ENCODE peak calls at places on chromosomes 6 and 20, in eight cellular contexts. S is endothelial cell of umbilical vein, V is IMR-90, C is testis, M is transverse colon, L is esophagus squamous epithelium, R is Peyer's patch, Y is heart left ventricle. H is an unnamed sample.

GRCh38 chr20:56111951-56112730 is 106.8 kb upstream of the CBLN4 start:
- DNase-seq in S (no peak), L (no peak), M (no peak), R (no peak), C (no peak), Y (no peak), V (no peak), H (no peak)

GRCh38 chr20:62537649-62538292 is 62.0 kb upstream of the GATA5 start:
- DNase-seq in V (no peak), C (no peak), Y (no peak), S (no peak), R (no peak), M (no peak), L (no peak), H (no peak)

GRCh38 chr20:6709865-6710595 is 57.5 kb upstream of the BMP2 start:
- DNase-seq in R (no peak), C (no peak), L (no peak), S (peak; percentile 73), Y (no peak), M (no peak), V (peak; percentile 54), H (no peak)

GRCh38 chr20:34753706-34754461 is 49.7 kb downstream of the TP53INP2 start:
- DNase-seq in Y (no peak), S (no peak), L (no peak), M (no peak), V (peak; percentile 60), R (no peak), C (no peak), H (no peak)

GRCh38 chr6:127880452-127880851 is 20.4 kb downstream of the THEMIS start:
- DNase-seq in V (no peak), M (no peak), R (no peak), C (no peak), S (no peak), Y (no peak), L (no peak), H (no peak)

GRCh38 chr20:61933481-61933950 is 132.2 kb downstream of the TAF4 start:
- DNase-seq in L (no peak), C (no peak), M (no peak), S (no peak), Y (peak; percentile 2), V (no peak), R (no peak), H (no peak)

GRCh38 chr6:124913056-124913455 is 49.2 kb upstream of the RNF217 start:
- DNase-seq in S (no peak), M (no peak), Y (no peak), R (no peak), V (no peak), L (no peak), C (no peak), H (no peak)

GRCh38 chr6:68637782-68638181 is 2.7 kb downstream of the ADGRB3 start:
- DNase-seq in Y (no peak), C (no peak), L (no peak), R (no peak), V (no peak), M (no peak), S (no peak), H (no peak)

GRCh38 chr6:9540534-9541126 is 874.2 kb downstream of the TFAP2A start:
- DNase-seq in Y (no peak), C (no peak), R (no peak), V (peak; percentile 67), S (peak; percentile 58), L (no peak), M (no peak), H (no peak)

GRCh38 chr6:16637635-16638034 is 123.6 kb downstream of the ATXN1 start:
- DNase-seq in S (no peak), V (no peak), L (no peak), R (no peak), C (no peak), M (no peak), Y (no peak), H (no peak)

GRCh38 chr6:3913077-3913957 is 64.1 kb downstream of the FAM50B start:
- DNase-seq in V (peak; percentile 99), S (peak; percentile 99), M (peak; percentile 30), Y (peak; percentile 87), R (no peak), L (no peak), C (peak; percentile 47), H (no peak)

GRCh38 chr20:13858496-13859270 is 73.9 kb downstream of the NDUFAF5 start:
- DNase-seq in L (no peak), C (no peak), S (no peak), R (no peak), Y (no peak), M (no peak), V (no peak), H (no peak)

GRCh38 chr20:13856356-13856755 is 71.5 kb downstream of the NDUFAF5 start:
- DNase-seq in R (no peak), S (no peak), M (no peak), V (no peak), Y (no peak), L (no peak), C (no peak), H (no peak)

GRCh38 chr20:13857961-13858360 is 73.1 kb downstream of the NDUFAF5 start:
- DNase-seq in L (no peak), M (no peak), C (no peak), S (no peak), Y (no peak), R (no peak), V (no peak), H (no peak)

GRCh38 chr20:13857304-13857703 is 72.5 kb downstream of the NDUFAF5 start:
- DNase-seq in L (no peak), V (no peak), M (no peak), C (no peak), R (no peak), Y (peak; percentile 88), S (no peak), H (no peak)

DNA sequence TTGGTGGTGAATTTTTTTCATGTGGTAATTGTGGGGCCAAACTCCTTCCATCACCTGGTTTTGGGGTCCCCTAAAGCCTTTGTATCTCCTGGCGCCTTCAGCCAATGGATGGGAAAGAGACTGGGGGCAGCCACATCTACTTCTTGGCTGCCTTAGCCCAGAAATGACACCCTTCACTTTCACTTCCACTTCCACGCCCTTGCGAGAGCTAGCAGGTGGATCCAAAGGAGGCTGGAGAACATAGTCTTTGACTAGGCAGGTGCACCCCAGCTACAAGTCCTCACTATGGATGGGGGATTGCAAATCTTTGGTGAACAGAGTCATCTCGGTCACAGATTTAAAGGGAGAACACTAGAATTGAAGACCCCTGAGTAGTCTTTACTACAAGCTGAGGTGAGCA is 70.8 kb downstream of the NDUFAF5 start:
- DNase-seq in C (no peak), R (no peak), L (no peak), S (no peak), Y (no peak), M (no peak), V (no peak), H (no peak)
- TF ChIP-seq POLR2A in C (no peak), R (no peak), L (no peak), S (no peak), Y (no peak), M (no peak), V (no peak), H (no peak)

GRCh38 chr6:33782561-33782960 is 6.4 kb downstream of the LEMD2 start:
- DNase-seq in S (no peak), Y (no peak), R (no peak), L (no peak), V (no peak), C (no peak), M (no peak), H (no peak)
- H3K36me3 ChIP-seq in S (peaks cover 25% of the 10 kb centered on the region), Y (peaks cover 79% of the 10 kb centered on the region), R (no peaks in the 10 kb centered on the region), L (peaks cover 65% of the 10 kb centered on the region), V (peaks cover 67% of the 10 kb centered on the region), C (no peaks in the 10 kb centered on the region), M (peaks cover 40% of the 10 kb centered on the region), H (peaks cover 74% of the 10 kb centered on the region)

DNA sequence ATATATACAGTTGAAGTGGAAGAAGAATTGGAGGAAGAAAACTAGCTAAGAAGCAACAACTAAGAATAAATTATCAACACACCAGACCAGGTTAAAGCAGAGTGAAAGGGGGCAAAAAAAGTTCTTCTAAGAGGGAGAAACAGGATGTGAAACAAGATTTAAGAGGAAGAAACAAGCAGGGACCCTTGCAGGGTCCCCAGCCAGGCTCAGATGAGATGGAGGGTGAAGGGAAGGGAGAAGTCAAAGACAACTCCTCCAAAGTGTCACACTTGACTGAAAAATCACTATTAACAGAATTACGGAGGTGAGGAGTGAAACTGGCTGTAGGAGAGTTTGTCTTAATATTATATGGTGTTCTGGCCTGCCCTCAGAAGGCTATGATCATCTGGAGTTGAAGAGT is 65.4 kb downstream of the MTFR2 start:
- DNase-seq in C (no peak), V (no peak), R (no peak), S (no peak), L (no peak), Y (no peak), M (no peak), H (no peak)
- TF ChIP-seq POLR2A in C (no peak), V (no peak), R (no peak), S (no peak), L (no peak), Y (no peak), M (no peak), H (no peak)

DNA sequence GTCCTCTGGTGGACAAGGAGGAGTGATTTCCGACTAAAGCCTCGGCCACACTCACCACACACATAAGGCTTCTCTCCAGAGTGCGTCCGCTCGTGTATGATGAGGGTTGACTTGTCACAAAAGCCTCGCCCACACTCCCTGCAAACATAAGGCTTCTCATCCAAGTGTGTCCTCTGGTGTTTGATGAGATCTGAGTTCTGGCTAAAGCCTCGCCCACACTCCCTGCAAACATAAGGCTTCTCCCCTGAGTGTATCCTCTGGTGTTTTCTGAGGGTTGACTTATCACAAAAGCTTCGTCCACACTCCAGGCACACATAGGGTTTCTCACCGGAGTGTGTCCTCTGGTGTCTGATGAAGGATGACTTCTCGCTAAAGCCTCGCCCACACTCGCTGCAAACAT is 12.9 kb upstream of the SNRPB start:
- DNase-seq in Y (no peak), M (no peak), V (no peak), L (no peak), C (no peak), S (no peak), R (no peak), H (no peak)
- H3K36me3 ChIP-seq in Y (peaks cover 73% of the 10 kb centered on the region), M (peaks cover 23% of the 10 kb centered on the region), V (peaks cover 32% of the 10 kb centered on the region), L (peaks cover 24% of the 10 kb centered on the region), C (no peaks in the 10 kb centered on the region), S (peaks cover 10% of the 10 kb centered on the region), R (no peaks in the 10 kb centered on the region), H (peaks cover 63% of the 10 kb centered on the region)

GRCh38 chr20:49046087-49046900 is at the start of gene CSE1L:
- DNase-seq in S (peak; percentile 95), R (peak; percentile 93), M (peak; percentile 96), C (peak; percentile 97), Y (peak; percentile 96), V (peak; percentile 94), L (peak; percentile 85), H (peak; percentile 98)
- TF ChIP-seq POLR2A in S (peak; percentile 95), R (peak; percentile 79), M (peak; percentile 88), C (no peak), Y (no peak), V (peak; percentile 66), L (peak; percentile 90), H (peak; percentile 57)

DNA sequence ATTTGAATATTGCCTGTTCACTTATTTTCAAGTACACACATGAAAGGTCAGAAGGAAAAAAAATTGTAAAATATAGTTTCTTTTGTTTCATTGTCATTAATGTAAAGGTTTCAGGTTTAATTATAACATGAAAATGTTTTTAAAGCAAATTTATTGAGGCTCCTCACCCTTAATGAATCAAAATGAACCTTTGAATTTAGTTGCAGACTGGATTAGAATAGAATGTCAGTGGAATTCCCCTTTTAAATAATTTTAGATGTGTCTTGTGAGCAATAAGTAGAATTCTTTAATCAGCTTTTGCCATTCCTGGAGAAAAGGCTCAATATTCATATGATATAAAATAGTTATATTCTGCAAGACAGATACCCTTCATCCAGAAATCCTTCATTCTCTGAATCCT is 70.7 kb upstream of the SMIM8 start:
- DNase-seq in Y (no peak), R (no peak), S (no peak), M (no peak), C (no peak), L (no peak), V (no peak), H (no peak)
- H3K36me3 ChIP-seq in Y (peaks cover 71% of the 10 kb centered on the region), R (peaks cover 3% of the 10 kb centered on the region), S (peaks cover 5% of the 10 kb centered on the region), M (peaks cover 41% of the 10 kb centered on the region), C (no peaks in the 10 kb centered on the region), L (peaks cover 8% of the 10 kb centered on the region), V (peaks cover 39% of the 10 kb centered on the region), H (peaks cover 42% of the 10 kb centered on the region)

H was measured in esophagus muscularis mucosa.